ENCODE peak calls at places on chromosomes 11 and 22, in nine cellular contexts. H, K, O, M, W, D, B, G and F are unnamed samples.

GRCh38 chr22:38417252-38418060 is 37.5 kb downstream of the KCNJ4 start:
- DNase-seq in H (no peak), K (no peak), O (no peak), M (no peak), W (no peak), D (peak), B (no peak), G (peak), F (peak)

GRCh38 chr11:121482231-121483129 is 29.7 kb upstream of the SORL1-AS1 start:
- DNase-seq in H (no peak), K (peak), O (peak), M (peak), W (no peak), D (peak), B (no peak), G (no peak), F (no peak)

GRCh38 chr11:67053896-67054850 is 2.5 kb upstream of the RHOD start:
- DNase-seq in H (peak), K (peak), O (no peak), M (peak), W (peak), D (peak), B (peak), G (peak), F (no peak)

GRCh38 chr22:21916309-21916918 is 36.2 kb downstream of the PPM1F start:
- DNase-seq in H (no peak), K (no peak), O (no peak), M (no peak), W (no peak), D (no peak), B (no peak), G (no peak), F (no peak)

GRCh38 chr11:103806130-103806900 is 230.1 kb upstream of the DDI1 start:
- DNase-seq in H (no peak), K (no peak), O (no peak), M (no peak), W (no peak), D (no peak), B (no peak), G (no peak), F (no peak)

GRCh38 chr22:22694106-22694505 is 49.7 kb downstream of the GGTLC2 start:
- DNase-seq in H (no peak), K (no peak), O (no peak), M (no peak), W (no peak), D (no peak), B (no peak), G (no peak), F (no peak)

GRCh38 chr11:130904380-130904779 is 11.9 kb downstream of the SNX19 start:
- DNase-seq in H (no peak), K (no peak), O (no peak), M (no peak), W (no peak), D (no peak), B (no peak), G (peak), F (no peak)

GRCh38 chr11:29231586-29231985 is 785.2 kb downstream of the KCNA4 start:
- DNase-seq in H (no peak), K (no peak), O (no peak), M (no peak), W (no peak), D (no peak), B (no peak), G (no peak), F (no peak)

GRCh38 chr11:45305874-45306623 is 19.9 kb upstream of the SYT13 start:
- DNase-seq in H (no peak), K (no peak), O (no peak), M (peak), W (no peak), D (no peak), B (no peak), G (no peak), F (peak)

GRCh38 chr11:102347526-102348331 is 715 bp downstream of the BIRC2 start:
- DNase-seq in H (peak), K (peak), O (peak), M (no peak), W (no peak), D (no peak), B (no peak), G (peak), F (no peak)

GRCh38 chr11:60809249-60809648 is 24.1 kb downstream of the MS4A10 start:
- DNase-seq in H (no peak), K (no peak), O (no peak), M (no peak), W (no peak), D (no peak), B (no peak), G (no peak), F (no peak)

GRCh38 chr11:79809487-79809886 is 368.7 kb upstream of the TENM4 start:
- DNase-seq in H (no peak), K (no peak), O (no peak), M (no peak), W (no peak), D (no peak), B (no peak), G (no peak), F (no peak)

GRCh38 chr11:92717240-92717639 is 252.2 kb upstream of the MTNR1B start:
- DNase-seq in H (no peak), K (no peak), O (no peak), M (no peak), W (no peak), D (no peak), B (no peak), G (no peak), F (no peak)

GRCh38 chr11:1691878-1692707 is 4.9 kb upstream of the KRTAP5-6 start:
- DNase-seq in H (no peak), K (no peak), O (no peak), M (no peak), W (no peak), D (no peak), B (no peak), G (no peak), F (no peak)

GRCh38 chr11:83459802-83460201 is 173.6 kb upstream of the CCDC90B start:
- DNase-seq in H (no peak), K (no peak), O (no peak), M (no peak), W (no peak), D (no peak), B (no peak), G (no peak), F (no peak)

GRCh38 chr22:22030493-22031182 is 48.1 kb upstream of the TOP3B start:
- DNase-seq in H (no peak), K (peak), O (no peak), M (no peak), W (no peak), D (no peak), B (no peak), G (peak), F (no peak)

GRCh38 chr11:66996609-66997273 is 21.6 kb downstream of the C11orf86 start:
- DNase-seq in H (no peak), K (no peak), O (no peak), M (no peak), W (peak), D (no peak), B (no peak), G (no peak), F (no peak)

GRCh38 chr11:93842461-93842860 is 8.0 kb downstream of the VSTM5 start:
- DNase-seq in H (peak), K (no peak), O (no peak), M (no peak), W (peak), D (peak), B (no peak), G (no peak), F (no peak)

GRCh38 chr22:46280999-46281623 is 13.3 kb downstream of the TTC38 start:
- DNase-seq in H (no peak), K (no peak), O (no peak), M (no peak), W (no peak), D (no peak), B (no peak), G (no peak), F (no peak)

GRCh38 chr11:3707176-3707575 is 36.0 kb upstream of the CHRNA10 start:
- DNase-seq in H (no peak), K (no peak), O (no peak), M (no peak), W (no peak), D (no peak), B (no peak), G (no peak), F (no peak)

GRCh38 chr22:46411347-46411746 is 75.8 kb downstream of the TRMU start:
- DNase-seq in H (no peak), K (no peak), O (no peak), M (no peak), W (no peak), D (no peak), B (no peak), G (no peak), F (no peak)

GRCh38 chr11:106152013-106152412 is 74.6 kb downstream of the AASDHPPT start:
- DNase-seq in H (peak), K (no peak), O (no peak), M (no peak), W (peak), D (no peak), B (no peak), G (no peak), F (no peak)

GRCh38 chr11:100675115-100675650 is 11.9 kb upstream of the ARHGAP42 start:
- DNase-seq in H (no peak), K (no peak), O (no peak), M (no peak), W (no peak), D (no peak), B (no peak), G (no peak), F (no peak)

GRCh38 chr11:4095509-4096230 is 1.1 kb downstream of the RRM1 start:
- DNase-seq in H (no peak), K (no peak), O (no peak), M (no peak), W (no peak), D (no peak), B (no peak), G (no peak), F (no peak)

GRCh38 chr11:69000831-69001245 is 12.2 kb downstream of the MRGPRF start:
- DNase-seq in H (no peak), K (no peak), O (no peak), M (no peak), W (peak), D (peak), B (no peak), G (no peak), F (no peak)